ENCODE peak calls at places on chromosomes 3 and 15, in seven cellular contexts. One of them, this sample, is unnamed.

GRCh38 chr3:188052229-188052965 is 101.6 kb upstream of the LPP start:
- DNase-seq in fibroblast of lung: peak; percentile 86
- DNase-seq in tibial artery: peak; percentile 93
- DNase-seq in A549: no peak
- DNase-seq in kidney: peak; percentile 95
- DNase-seq in psoas muscle: peak; percentile 91
- DNase-seq in esophagus squamous epithelium: no peak
- DNase-seq in this sample: no peak

GRCh38 chr3:123790254-123791072 is 93.7 kb downstream of the MYLK start:
- DNase-seq in fibroblast of lung: peak; percentile 46
- DNase-seq in kidney: no peak
- DNase-seq in psoas muscle: no peak
- DNase-seq in A549: no peak
- DNase-seq in esophagus squamous epithelium: no peak
- DNase-seq in tibial artery: no peak
- DNase-seq in this sample: no peak

GRCh38 chr3:157669403-157669802 is 166.2 kb upstream of the VEPH1 start:
- DNase-seq in kidney: no peak
- DNase-seq in fibroblast of lung: no peak
- DNase-seq in psoas muscle: no peak
- DNase-seq in tibial artery: no peak
- DNase-seq in A549: no peak
- DNase-seq in esophagus squamous epithelium: no peak
- DNase-seq in this sample: no peak

GRCh38 chr15:90414408-90415028 is 26.5 kb downstream of the IQGAP1 start:
- DNase-seq in fibroblast of lung: peak; percentile 93
- DNase-seq in psoas muscle: no peak
- DNase-seq in kidney: no peak
- DNase-seq in esophagus squamous epithelium: no peak
- DNase-seq in tibial artery: no peak
- DNase-seq in A549: peak; percentile 41
- DNase-seq in this sample: no peak

GRCh38 chr3:119628816-119629445 is 31.2 kb downstream of the PLA1A start:
- DNase-seq in tibial artery: no peak
- DNase-seq in fibroblast of lung: peak; percentile 66
- DNase-seq in kidney: no peak
- DNase-seq in esophagus squamous epithelium: no peak
- DNase-seq in psoas muscle: no peak
- DNase-seq in A549: no peak
- DNase-seq in this sample: no peak

GRCh38 chr3:169148448-169149348 is 514.8 kb downstream of the MECOM start:
- DNase-seq in A549: no peak
- DNase-seq in psoas muscle: no peak
- DNase-seq in fibroblast of lung: no peak
- DNase-seq in kidney: no peak
- DNase-seq in esophagus squamous epithelium: no peak
- DNase-seq in tibial artery: no peak
- DNase-seq in this sample: no peak

GRCh38 chr3:144098691-144099090 is 127.1 kb downstream of the DIPK2A start:
- DNase-seq in tibial artery: no peak
- DNase-seq in psoas muscle: no peak
- DNase-seq in A549: no peak
- DNase-seq in esophagus squamous epithelium: no peak
- DNase-seq in kidney: no peak
- DNase-seq in fibroblast of lung: no peak
- DNase-seq in this sample: no peak

GRCh38 chr15:95327661-95328060 is 1002.8 kb upstream of the NR2F2 start:
- DNase-seq in fibroblast of lung: no peak
- DNase-seq in esophagus squamous epithelium: no peak
- DNase-seq in tibial artery: peak; percentile 23
- DNase-seq in psoas muscle: no peak
- DNase-seq in A549: no peak
- DNase-seq in kidney: no peak
- DNase-seq in this sample: no peak

GRCh38 chr3:159832024-159832423 is 156.6 kb upstream of the IL12A start:
- DNase-seq in fibroblast of lung: no peak
- DNase-seq in tibial artery: no peak
- DNase-seq in psoas muscle: no peak
- DNase-seq in A549: no peak
- DNase-seq in kidney: no peak
- DNase-seq in esophagus squamous epithelium: no peak
- DNase-seq in this sample: no peak

GRCh38 chr3:64104691-64105101 is 81.4 kb upstream of the PSMD6 start:
- DNase-seq in A549: peak; percentile 13
- DNase-seq in tibial artery: no peak
- DNase-seq in psoas muscle: no peak
- DNase-seq in kidney: no peak
- DNase-seq in esophagus squamous epithelium: no peak
- DNase-seq in fibroblast of lung: peak; percentile 77
- DNase-seq in this sample: peak; percentile 95

GRCh38 chr15:46441294-46442062 is 806.6 kb downstream of the SQOR start:
- DNase-seq in esophagus squamous epithelium: no peak
- DNase-seq in A549: no peak
- DNase-seq in kidney: no peak
- DNase-seq in tibial artery: no peak
- DNase-seq in fibroblast of lung: peak; percentile 62
- DNase-seq in psoas muscle: no peak
- DNase-seq in this sample: peak; percentile 59

GRCh38 chr3:149727676-149728075 is 24.6 kb downstream of the COMMD2 start:
- DNase-seq in kidney: no peak
- DNase-seq in fibroblast of lung: peak; percentile 3
- DNase-seq in esophagus squamous epithelium: no peak
- DNase-seq in A549: no peak
- DNase-seq in psoas muscle: no peak
- DNase-seq in tibial artery: no peak
- DNase-seq in this sample: no peak

DNA sequence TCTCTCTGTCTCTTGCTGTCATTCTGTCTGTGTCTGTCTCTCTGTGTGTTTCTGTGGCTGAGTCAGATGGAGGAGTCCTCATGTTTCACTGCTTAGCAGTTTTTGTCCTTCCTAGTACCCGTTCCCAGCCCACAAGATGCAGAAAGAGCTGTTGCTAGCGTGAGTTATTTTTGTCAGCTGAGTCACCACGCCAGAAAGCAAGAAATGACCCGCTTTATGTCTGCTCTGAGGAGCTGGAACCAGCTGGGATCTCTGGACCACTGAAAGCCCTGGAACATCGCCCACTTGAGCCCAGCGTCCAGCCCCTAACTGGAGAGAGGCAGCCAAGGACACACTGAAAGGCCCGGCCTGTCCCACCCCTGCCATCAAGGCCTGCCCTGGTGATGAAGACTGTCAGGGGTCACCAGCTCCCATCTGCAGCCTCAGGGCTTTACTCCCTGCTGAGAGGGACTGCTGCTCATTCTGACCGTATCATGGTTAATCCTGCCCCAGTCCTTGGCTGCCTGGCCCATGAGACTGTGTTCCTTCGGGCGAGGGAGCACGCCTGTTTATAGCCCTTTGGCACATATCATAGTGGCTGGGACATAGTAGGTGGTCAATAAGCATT is 101.7 kb upstream of the TPM1 start:
- DNase-seq in A549: peak; percentile 60
- DNase-seq in tibial artery: peak; percentile 87
- DNase-seq in psoas muscle: peak; percentile 87
- DNase-seq in fibroblast of lung: peak; percentile 98
- DNase-seq in kidney: peak; percentile 96
- DNase-seq in esophagus squamous epithelium: no peak
- DNase-seq in this sample: peak; percentile 92
- H3K27ac ChIP-seq in A549: peak overlapping the region; percentile 87
- H3K27ac ChIP-seq in tibial artery: peak overlapping the region; percentile 65
- H3K27ac ChIP-seq in psoas muscle: peak overlapping the region; percentile 86
- H3K27ac ChIP-seq in fibroblast of lung: peak overlapping the region; percentile 77
- H3K27ac ChIP-seq in kidney: peak overlapping the region; percentile 57
- H3K27ac ChIP-seq in esophagus squamous epithelium: peak overlapping the region; percentile 48
- H3K27ac ChIP-seq in this sample: no peak overlapping the region

GRCh38 chr15:82828064-82828463 is 18.6 kb downstream of the WHAMM start:
- DNase-seq in A549: no peak
- DNase-seq in psoas muscle: no peak
- DNase-seq in fibroblast of lung: no peak
- DNase-seq in esophagus squamous epithelium: no peak
- DNase-seq in kidney: no peak
- DNase-seq in tibial artery: no peak
- DNase-seq in this sample: no peak
- TF ChIP-seq CTCF in A549: no peak
- TF ChIP-seq CTCF in psoas muscle: no peak
- TF ChIP-seq CTCF in fibroblast of lung: no peak
- TF ChIP-seq CTCF in esophagus squamous epithelium: no peak
- TF ChIP-seq CTCF in kidney: no peak
- TF ChIP-seq CTCF in tibial artery: no peak
- TF ChIP-seq CTCF in this sample: no peak

DNA sequence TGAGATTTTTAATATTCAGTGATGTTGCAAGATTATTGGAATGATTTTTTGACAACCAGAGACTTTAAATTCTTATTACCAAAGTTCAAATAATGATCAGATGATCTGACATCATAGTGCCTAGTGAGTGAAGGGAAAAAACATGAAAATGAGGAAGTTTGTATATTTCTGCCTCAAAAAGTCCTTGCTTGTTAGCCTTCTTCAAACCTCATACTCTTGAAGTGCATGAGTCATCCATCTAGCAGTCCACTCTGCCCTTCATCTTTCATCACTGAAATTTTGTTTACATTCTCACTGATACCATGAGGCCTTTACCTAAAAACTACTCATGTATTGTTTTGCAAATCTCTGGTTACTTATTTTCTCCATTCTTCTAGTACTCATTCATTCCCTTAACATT is 23.9 kb upstream of the OR5H6 start:
- DNase-seq in esophagus squamous epithelium: no peak
- DNase-seq in A549: no peak
- DNase-seq in tibial artery: no peak
- DNase-seq in fibroblast of lung: no peak
- DNase-seq in psoas muscle: no peak
- DNase-seq in kidney: no peak
- DNase-seq in this sample: no peak
- H3K4me1 ChIP-seq in esophagus squamous epithelium: no peaks in the 10 kb centered on the region
- H3K4me1 ChIP-seq in A549: no peaks in the 10 kb centered on the region
- H3K4me1 ChIP-seq in tibial artery: no peaks in the 10 kb centered on the region
- H3K4me1 ChIP-seq in fibroblast of lung: no peaks in the 10 kb centered on the region
- H3K4me1 ChIP-seq in psoas muscle: no peaks in the 10 kb centered on the region
- H3K4me1 ChIP-seq in kidney: no peaks in the 10 kb centered on the region
- H3K4me1 ChIP-seq in this sample: no peaks in the 10 kb centered on the region

DNA sequence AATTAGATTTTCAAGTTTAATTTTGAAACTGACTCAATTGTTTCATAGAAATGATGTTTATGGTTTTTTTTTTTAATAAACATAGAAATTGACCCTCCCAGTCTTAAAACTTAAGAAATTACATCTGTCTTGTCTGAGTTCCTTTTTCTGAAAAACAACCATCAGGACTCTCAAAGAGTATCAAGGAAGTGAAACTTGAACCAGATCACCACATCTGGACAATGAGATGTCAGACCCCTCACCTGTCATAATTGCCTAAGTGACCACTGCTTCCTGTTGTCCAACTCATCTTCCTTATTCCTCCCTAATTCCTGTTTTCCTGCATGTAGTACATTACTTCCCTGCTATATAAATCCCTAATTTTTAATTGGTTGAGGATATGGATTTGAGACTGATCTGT is 441.5 kb upstream of the ARHGEF26 start:
- DNase-seq in A549: no peak
- DNase-seq in tibial artery: no peak
- DNase-seq in esophagus squamous epithelium: no peak
- DNase-seq in fibroblast of lung: no peak
- DNase-seq in kidney: no peak
- DNase-seq in psoas muscle: no peak
- DNase-seq in this sample: no peak
- H3K27ac ChIP-seq in A549: no peak overlapping the region
- H3K27ac ChIP-seq in tibial artery: no peak overlapping the region
- H3K27ac ChIP-seq in esophagus squamous epithelium: no peak overlapping the region
- H3K27ac ChIP-seq in fibroblast of lung: no peak overlapping the region
- H3K27ac ChIP-seq in kidney: no peak overlapping the region
- H3K27ac ChIP-seq in psoas muscle: no peak overlapping the region
- H3K27ac ChIP-seq in this sample: no peak overlapping the region

GRCh38 chr3:30933478-30934207 is 39.2 kb upstream of the GADL1 start:
- DNase-seq in tibial artery: no peak
- DNase-seq in kidney: no peak
- DNase-seq in esophagus squamous epithelium: no peak
- DNase-seq in fibroblast of lung: no peak
- DNase-seq in A549: no peak
- DNase-seq in psoas muscle: no peak
- DNase-seq in this sample: no peak

DNA sequence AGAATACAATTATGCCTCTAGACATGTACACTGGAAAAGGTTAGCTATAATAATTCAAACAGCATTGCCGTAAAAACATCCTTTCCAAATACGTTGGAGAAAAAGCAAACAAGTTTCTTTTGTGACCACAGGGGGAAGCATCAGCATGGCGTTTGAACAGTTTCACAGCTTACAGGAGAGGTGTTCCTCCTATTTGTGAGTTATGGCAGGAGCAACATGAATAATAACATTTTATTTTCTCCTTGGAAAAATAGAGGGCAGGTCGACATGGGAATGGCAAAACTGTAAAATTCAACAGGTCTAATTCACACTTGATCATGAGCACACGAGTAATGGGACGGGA is 39.7 kb upstream of the GADL1 start:
- DNase-seq in tibial artery: no peak
- DNase-seq in psoas muscle: no peak
- DNase-seq in esophagus squamous epithelium: no peak
- DNase-seq in kidney: no peak
- DNase-seq in A549: peak; percentile 55
- DNase-seq in fibroblast of lung: peak; percentile 48
- DNase-seq in this sample: peak; percentile 13
- TF ChIP-seq CTCF in tibial artery: peak; percentile 56
- TF ChIP-seq CTCF in psoas muscle: peak; percentile 49
- TF ChIP-seq CTCF in esophagus squamous epithelium: no peak
- TF ChIP-seq CTCF in kidney: peak; percentile 33
- TF ChIP-seq CTCF in A549: peak; percentile 34
- TF ChIP-seq CTCF in fibroblast of lung: peak; percentile 75
- TF ChIP-seq CTCF in this sample: peak; percentile 77